ENCODE peak calls at places on chromosomes 5 and 9, in five cellular contexts. Y, V, X, Z and D are unnamed samples.
A peak's percentile ranks its signal among the peaks of the same experiment; 100 is the strongest.

GRCh38 chr5:138274189-138274853 is at the start of gene GFRA3:
- DNase-seq in Y (no peak), V (no peak), X (no peak), Z (peak; percentile 77), D (no peak)

GRCh38 chr9:106745457-106745856 is 117.5 kb upstream of the ZNF462 start:
- DNase-seq in Y (no peak), V (no peak), X (no peak), Z (no peak), D (no peak)

GRCh38 chr9:21695874-21696341 is 106.5 kb upstream of the MTAP start:
- DNase-seq in Y (no peak), V (no peak), X (no peak), Z (no peak), D (no peak)

GRCh38 chr5:82100303-82101077 is 128.7 kb downstream of the ATG10 start:
- DNase-seq in Y (no peak), V (peak; percentile 59), X (no peak), Z (no peak), D (peak; percentile 7)

GRCh38 chr9:104725014-104725413 is 22.5 kb upstream of the NIPSNAP3A start:
- DNase-seq in Y (no peak), V (no peak), X (no peak), Z (no peak), D (no peak)

GRCh38 chr5:174464504-174465165 is 259.7 kb upstream of the MSX2 start:
- DNase-seq in Y (no peak), V (no peak), X (no peak), Z (no peak), D (no peak)

GRCh38 chr5:98750693-98751092 is 22.8 kb upstream of the RGMB start:
- DNase-seq in Y (no peak), V (no peak), X (peak; percentile 31), Z (no peak), D (peak; percentile 60)

GRCh38 chr5:168390491-168390890 is 95.8 kb upstream of the RARS1 start:
- DNase-seq in Y (no peak), V (no peak), X (no peak), Z (no peak), D (no peak)

GRCh38 chr9:134734270-134734669 is 92.7 kb downstream of the COL5A1 start:
- DNase-seq in Y (no peak), V (no peak), X (peak; percentile 27), Z (peak; percentile 82), D (peak; percentile 51)

GRCh38 chr9:110183208-110184145 is 24.5 kb downstream of the C9orf152 start:
- DNase-seq in Y (peak; percentile 68), V (peak; percentile 25), X (peak; percentile 78), Z (peak; percentile 67), D (peak; percentile 93)

GRCh38 chr9:71824242-71824641 is 55.9 kb upstream of the CEMIP2 start:
- DNase-seq in Y (no peak), V (no peak), X (no peak), Z (no peak), D (no peak)

GRCh38 chr5:72711361-72711760 is 105.1 kb upstream of the TNPO1 start:
- DNase-seq in Y (no peak), V (no peak), X (no peak), Z (no peak), D (no peak)

GRCh38 chr5:123151227-123151951 is 62.3 kb downstream of the PRDM6 start:
- DNase-seq in Y (no peak), V (no peak), X (no peak), Z (no peak), D (no peak)

GRCh38 chr5:52999357-52999949 is 10.3 kb downstream of the ITGA2 start:
- DNase-seq in Y (no peak), V (no peak), X (no peak), Z (no peak), D (no peak)

GRCh38 chr5:157269165-157269671 is 3.3 kb downstream of the CYFIP2 start:
- DNase-seq in Y (no peak), V (no peak), X (no peak), Z (no peak), D (no peak)

GRCh38 chr9:71096431-71097108 is 24.9 kb downstream of the TRPM3 start:
- DNase-seq in Y (no peak), V (no peak), X (peak; percentile 95), Z (no peak), D (no peak)

GRCh38 chr5:72388652-72389051 is 68.5 kb downstream of the PTCD2 start:
- DNase-seq in Y (no peak), V (no peak), X (no peak), Z (no peak), D (no peak)

GRCh38 chr9:12718482-12719026 is 25.4 kb downstream of the TYRP1 start:
- DNase-seq in Y (no peak), V (no peak), X (no peak), Z (no peak), D (peak; percentile 94)

GRCh38 chr9:112341741-112342140 is 8.3 kb upstream of the PTBP3 start:
- DNase-seq in Y (no peak), V (no peak), X (peak; percentile 52), Z (no peak), D (no peak)

GRCh38 chr9:131728961-131729360 is 10.9 kb downstream of the RAPGEF1 start:
- DNase-seq in Y (no peak), V (no peak), X (no peak), Z (peak; percentile 51), D (no peak)

DNA sequence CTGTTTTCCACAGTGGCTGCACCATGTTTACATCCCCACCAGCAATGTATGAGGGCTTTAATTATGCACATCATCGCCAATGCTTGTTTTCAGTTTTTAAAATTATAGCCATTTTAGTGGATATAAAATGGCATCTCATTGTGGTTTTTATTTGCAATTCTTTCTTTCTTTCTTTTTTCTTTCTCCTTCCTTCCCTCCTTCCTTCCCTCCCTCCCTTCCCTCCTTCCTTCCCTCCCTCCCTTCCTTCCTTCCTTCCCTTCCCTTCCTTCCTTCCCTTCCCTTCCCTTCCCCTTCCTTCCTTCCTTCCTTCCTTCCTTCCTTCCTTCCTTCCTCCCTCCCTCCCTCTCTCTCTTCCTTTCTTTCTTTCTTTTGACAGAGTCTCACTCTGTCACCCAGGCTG is 6.6 kb downstream of the COL15A1 start:
- DNase-seq in Y (no peak), V (no peak), X (no peak), Z (no peak), D (no peak)
- TF ChIP-seq JUND in Y (no peak), V (no peak), X (no peak), Z (no peak), D (no peak)

GRCh38 chr9:37904647-37905505 is 949 bp upstream of the SLC25A51 start:
- DNase-seq in Y (no peak), V (no peak), X (no peak), Z (peak; percentile 56), D (peak; percentile 24)
- TF ChIP-seq JUND in Y (no peak), V (no peak), X (no peak), Z (no peak), D (no peak)

GRCh38 chr5:107476783-107477182 is 194.0 kb downstream of the EFNA5 start:
- DNase-seq in Y (no peak), V (peak; percentile 80), X (no peak), Z (no peak), D (no peak)
- TF ChIP-seq JUND in Y (no peak), V (peak; percentile 85), X (no peak), Z (no peak), D (no peak)

DNA sequence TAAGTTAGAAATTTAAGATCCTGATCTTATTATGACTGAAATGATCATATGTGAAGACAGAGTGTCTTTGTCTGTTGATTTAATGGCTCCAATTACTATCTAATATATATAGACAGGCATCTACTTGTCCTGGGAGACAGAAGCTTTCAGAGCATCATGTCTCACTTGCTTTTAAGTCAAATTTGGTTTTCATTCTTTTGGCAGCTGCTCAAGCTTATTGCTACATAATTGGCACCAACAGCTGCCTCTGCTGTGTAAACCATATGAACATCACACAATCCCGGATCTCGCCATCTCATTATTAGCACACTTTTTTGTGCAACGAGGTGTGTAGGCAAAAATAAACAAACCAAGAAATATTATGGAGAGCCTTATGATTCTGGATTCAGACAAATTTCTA is 1717.9 kb downstream of the EFNA5 start:
- DNase-seq in Y (no peak), V (no peak), X (no peak), Z (peak; percentile 3), D (peak; percentile 24)
- TF ChIP-seq JUND in Y (no peak), V (no peak), X (no peak), Z (no peak), D (no peak)

GRCh38 chr9:87395804-87396458 is 101.7 kb upstream of the DAPK1 start:
- DNase-seq in Y (no peak), V (no peak), X (peak; percentile 91), Z (no peak), D (no peak)
- TF ChIP-seq JUND in Y (no peak), V (no peak), X (no peak), Z (no peak), D (no peak)

GRCh38 chr5:172527559-172527958 is 73.2 kb upstream of the SH3PXD2B start:
- DNase-seq in Y (no peak), V (no peak), X (no peak), Z (no peak), D (no peak)
- TF ChIP-seq JUND in Y (no peak), V (no peak), X (no peak), Z (no peak), D (no peak)

GRCh38 chr5:176994460-176995121 is 12.0 kb downstream of the UIMC1 start:
- DNase-seq in Y (no peak), V (peak; percentile 77), X (peak; percentile 87), Z (no peak), D (no peak)
- TF ChIP-seq JUND in Y (no peak), V (no peak), X (no peak), Z (no peak), D (no peak)

GRCh38 chr5:9852686-9853085 is 222.5 kb upstream of the TAS2R1 start:
- DNase-seq in Y (no peak), V (no peak), X (no peak), Z (no peak), D (no peak)
- TF ChIP-seq JUND in Y (no peak), V (no peak), X (no peak), Z (no peak), D (no peak)